ENCODE peak calls at places on chromosome 14, in four cellular contexts. W is stimulated activated naive CD4-positive, alpha-beta T cell; D is right cardiac atrium; Y is stimulated activated CD4-positive, alpha-beta T cell treated with anti-CD3 and anti-CD28 coated beads, Interleukin-2, amount 100 ng/mL, for 24 hours. C is an unnamed sample.

GRCh38 chr14:50679674-50680073 is 11.6 kb upstream of the SAV1 start:
- DNase-seq in W (no peak), D (no peak), Y (no peak), C (no peak)

GRCh38 chr14:65335548-65335947 is 77.0 kb upstream of the FUT8 start:
- DNase-seq in W (no peak), D (no peak), Y (no peak), C (no peak)

GRCh38 chr14:61609885-61610284 is 85.4 kb upstream of the HIF1A start:
- DNase-seq in W (no peak), D (no peak), Y (no peak), C (no peak)

GRCh38 chr14:78491015-78491414 is 320.8 kb downstream of the NRXN3 start:
- DNase-seq in W (no peak), D (no peak), Y (no peak), C (no peak)

GRCh38 chr14:32728957-32729356 is 209.7 kb upstream of the NPAS3 start:
- DNase-seq in W (no peak), D (no peak), Y (no peak), C (no peak)

GRCh38 chr14:30610719-30611388 is 11.3 kb upstream of the SCFD1 start:
- DNase-seq in W (no peak), D (peak; percentile 63), Y (no peak), C (peak; percentile 61)

GRCh38 chr14:104968153-104968527 is 10.0 kb downstream of the AHNAK2 start:
- DNase-seq in W (no peak), D (peak; percentile 94), Y (no peak), C (peak; percentile 56)

GRCh38 chr14:81464253-81465001 is 64.3 kb upstream of the STON2 start:
- DNase-seq in W (peak; percentile 89), D (no peak), Y (peak; percentile 24), C (peak; percentile 54)

GRCh38 chr14:80216818-80217217 is 5.5 kb upstream of the DIO2 start:
- DNase-seq in W (no peak), D (no peak), Y (no peak), C (no peak)

GRCh38 chr14:69013943-69014782 is 35.1 kb upstream of the ACTN1 start:
- DNase-seq in W (no peak), D (peak; percentile 83), Y (no peak), C (peak; percentile 88)

GRCh38 chr14:99944241-99944651 is 121.0 kb upstream of the EVL start:
- DNase-seq in W (no peak), D (no peak), Y (no peak), C (no peak)

GRCh38 chr14:39229222-39229543 is 4.5 kb upstream of the MIA2 start:
- DNase-seq in W (peak; percentile 44), D (no peak), Y (peak; percentile 49), C (no peak)

GRCh38 chr14:92630367-92630766 is 116.8 kb downstream of the RIN3 start:
- DNase-seq in W (no peak), D (peak; percentile 21), Y (no peak), C (no peak)

GRCh38 chr14:23361320-23361719 is 3.7 kb downstream of the EFS start:
- DNase-seq in W (no peak), D (no peak), Y (no peak), C (no peak)

GRCh38 chr14:93962701-93963601 is 13.4 kb downstream of the ASB2 start:
- DNase-seq in W (peak; percentile 17), D (peak; percentile 38), Y (no peak), C (no peak)

GRCh38 chr14:57747036-57747435 is 118.9 kb downstream of the SLC35F4 start:
- DNase-seq in W (no peak), D (no peak), Y (no peak), C (peak; percentile 55)

GRCh38 chr14:51095854-51096823 is 1.2 kb upstream of the TRIM9 start:
- DNase-seq in W (peak; percentile 61), D (peak; percentile 47), Y (peak; percentile 26), C (no peak)

GRCh38 chr14:37601849-37602248 is 6.4 kb downstream of the TTC6 start:
- DNase-seq in W (no peak), D (no peak), Y (no peak), C (no peak)

GRCh38 chr14:40981247-40981646 is 625.4 kb upstream of the LRFN5 start:
- DNase-seq in W (no peak), D (no peak), Y (no peak), C (no peak)

GRCh38 chr14:96011131-96011530 is 28.0 kb upstream of the C14orf132 start:
- DNase-seq in W (no peak), D (no peak), Y (no peak), C (no peak)

GRCh38 chr14:99415496-99416281 is 65.0 kb downstream of the SETD3 start:
- DNase-seq in W (peak; percentile 78), D (no peak), Y (peak; percentile 40), C (peak; percentile 68)

GRCh38 chr14:96926006-96926405 is 128.8 kb downstream of the VRK1 start:
- DNase-seq in W (no peak), D (no peak), Y (no peak), C (no peak)

GRCh38 chr14:92978229-92979021 is 55.5 kb downstream of the CHGA start:
- DNase-seq in W (no peak), D (no peak), Y (no peak), C (no peak)

GRCh38 chr14:60812987-60813386 is 78.4 kb downstream of the MNAT1 start:
- DNase-seq in W (no peak), D (peak; percentile 35), Y (no peak), C (no peak)

GRCh38 chr14:104116544-104117340 is 21.6 kb upstream of the KIF26A start:
- DNase-seq in W (no peak), D (peak; percentile 46), Y (peak; percentile 38), C (peak; percentile 63)

C was measured in lung.